ENCODE peak calls at places on chromosomes 7 and 10, in five cellular contexts. One of them, this sample, is unnamed.
A peak's percentile ranks its signal among the peaks of the same experiment; 100 is the strongest.

GRCh38 chr7:65475040-65475726 is 101.5 kb downstream of the ZNF92 start:
- DNase-seq in neural crest cell: no peak
- DNase-seq in IMR-90: no peak
- DNase-seq in activated CD8-positive, alpha-beta T cell treated with anti-CD3 and anti-CD28 coated beads for 36 hours: no peak
- DNase-seq in foreskin fibroblast: no peak
- DNase-seq in this sample: no peak

GRCh38 chr7:90345548-90346319 is 782 bp upstream of the GTPBP10 start:
- DNase-seq in neural crest cell: no peak
- DNase-seq in foreskin fibroblast: peak; percentile 31
- DNase-seq in IMR-90: peak; percentile 42
- DNase-seq in activated CD8-positive, alpha-beta T cell treated with anti-CD3 and anti-CD28 coated beads for 36 hours: peak; percentile 9
- DNase-seq in this sample: peak; percentile 25

GRCh38 chr7:36863901-36864701 is 139.8 kb upstream of the AOAH start:
- DNase-seq in foreskin fibroblast: no peak
- DNase-seq in activated CD8-positive, alpha-beta T cell treated with anti-CD3 and anti-CD28 coated beads for 36 hours: peak; percentile 34
- DNase-seq in IMR-90: no peak
- DNase-seq in neural crest cell: no peak
- DNase-seq in this sample: no peak

GRCh38 chr7:74379938-74380337 is 73.8 kb upstream of the GTF2IRD1 start:
- DNase-seq in IMR-90: no peak
- DNase-seq in neural crest cell: no peak
- DNase-seq in foreskin fibroblast: no peak
- DNase-seq in activated CD8-positive, alpha-beta T cell treated with anti-CD3 and anti-CD28 coated beads for 36 hours: no peak
- DNase-seq in this sample: no peak

GRCh38 chr7:105567821-105568220 is 13.5 kb downstream of the EFCAB10 start:
- DNase-seq in foreskin fibroblast: no peak
- DNase-seq in IMR-90: no peak
- DNase-seq in neural crest cell: no peak
- DNase-seq in activated CD8-positive, alpha-beta T cell treated with anti-CD3 and anti-CD28 coated beads for 36 hours: no peak
- DNase-seq in this sample: no peak

GRCh38 chr10:5511231-5511884 is 12.0 kb upstream of the CALML5 start:
- DNase-seq in activated CD8-positive, alpha-beta T cell treated with anti-CD3 and anti-CD28 coated beads for 36 hours: no peak
- DNase-seq in foreskin fibroblast: no peak
- DNase-seq in IMR-90: no peak
- DNase-seq in neural crest cell: no peak
- DNase-seq in this sample: no peak

GRCh38 chr7:25963733-25964132 is 188.3 kb upstream of the NFE2L3 start:
- DNase-seq in foreskin fibroblast: no peak
- DNase-seq in activated CD8-positive, alpha-beta T cell treated with anti-CD3 and anti-CD28 coated beads for 36 hours: no peak
- DNase-seq in neural crest cell: no peak
- DNase-seq in IMR-90: no peak
- DNase-seq in this sample: no peak

GRCh38 chr7:14309432-14309831 is 320.0 kb upstream of the ETV1 start:
- DNase-seq in activated CD8-positive, alpha-beta T cell treated with anti-CD3 and anti-CD28 coated beads for 36 hours: no peak
- DNase-seq in IMR-90: no peak
- DNase-seq in foreskin fibroblast: no peak
- DNase-seq in neural crest cell: no peak
- DNase-seq in this sample: no peak

GRCh38 chr10:54577682-54578081 is 223.3 kb downstream of the PCDH15 start:
- DNase-seq in activated CD8-positive, alpha-beta T cell treated with anti-CD3 and anti-CD28 coated beads for 36 hours: no peak
- DNase-seq in foreskin fibroblast: no peak
- DNase-seq in neural crest cell: no peak
- DNase-seq in IMR-90: no peak
- DNase-seq in this sample: no peak

GRCh38 chr7:25260862-25261454 is 32.7 kb upstream of the NPVF start:
- DNase-seq in foreskin fibroblast: peak; percentile 51
- DNase-seq in neural crest cell: no peak
- DNase-seq in IMR-90: peak; percentile 53
- DNase-seq in activated CD8-positive, alpha-beta T cell treated with anti-CD3 and anti-CD28 coated beads for 36 hours: peak; percentile 15
- DNase-seq in this sample: no peak

GRCh38 chr10:59508296-59508695 is 145.9 kb upstream of the FAM13C start:
- DNase-seq in IMR-90: peak; percentile 59
- DNase-seq in neural crest cell: no peak
- DNase-seq in foreskin fibroblast: no peak
- DNase-seq in activated CD8-positive, alpha-beta T cell treated with anti-CD3 and anti-CD28 coated beads for 36 hours: no peak
- DNase-seq in this sample: no peak

GRCh38 chr10:12308976-12309375 is 40.4 kb upstream of the CAMK1D start:
- DNase-seq in foreskin fibroblast: no peak
- DNase-seq in neural crest cell: no peak
- DNase-seq in IMR-90: no peak
- DNase-seq in activated CD8-positive, alpha-beta T cell treated with anti-CD3 and anti-CD28 coated beads for 36 hours: no peak
- DNase-seq in this sample: no peak

GRCh38 chr10:29530112-29530976 is 104.4 kb downstream of the SVIL start:
- DNase-seq in activated CD8-positive, alpha-beta T cell treated with anti-CD3 and anti-CD28 coated beads for 36 hours: no peak
- DNase-seq in IMR-90: no peak
- DNase-seq in foreskin fibroblast: no peak
- DNase-seq in neural crest cell: no peak
- DNase-seq in this sample: no peak

GRCh38 chr7:109343662-109344061 is 774.0 kb downstream of the DNAJB9 start:
- DNase-seq in activated CD8-positive, alpha-beta T cell treated with anti-CD3 and anti-CD28 coated beads for 36 hours: no peak
- DNase-seq in neural crest cell: no peak
- DNase-seq in IMR-90: no peak
- DNase-seq in foreskin fibroblast: no peak
- DNase-seq in this sample: no peak

GRCh38 chr7:16978358-16979244 is 96.8 kb upstream of the AGR3 start:
- DNase-seq in IMR-90: peak; percentile 88
- DNase-seq in activated CD8-positive, alpha-beta T cell treated with anti-CD3 and anti-CD28 coated beads for 36 hours: no peak
- DNase-seq in neural crest cell: no peak
- DNase-seq in foreskin fibroblast: peak; percentile 53
- DNase-seq in this sample: no peak

GRCh38 chr10:77801474-77802238 is 124.9 kb downstream of the DLG5 start:
- DNase-seq in neural crest cell: no peak
- DNase-seq in IMR-90: peak; percentile 52
- DNase-seq in activated CD8-positive, alpha-beta T cell treated with anti-CD3 and anti-CD28 coated beads for 36 hours: peak; percentile 89
- DNase-seq in foreskin fibroblast: peak; percentile 33
- DNase-seq in this sample: no peak

GRCh38 chr10:6213257-6213905 is 10.6 kb downstream of the PFKFB3 start:
- DNase-seq in activated CD8-positive, alpha-beta T cell treated with anti-CD3 and anti-CD28 coated beads for 36 hours: no peak
- DNase-seq in IMR-90: no peak
- DNase-seq in foreskin fibroblast: no peak
- DNase-seq in neural crest cell: no peak
- DNase-seq in this sample: no peak

GRCh38 chr7:150756858-150757257 is 19.6 kb downstream of the GIMAP5 start:
- DNase-seq in foreskin fibroblast: no peak
- DNase-seq in IMR-90: no peak
- DNase-seq in activated CD8-positive, alpha-beta T cell treated with anti-CD3 and anti-CD28 coated beads for 36 hours: no peak
- DNase-seq in neural crest cell: no peak
- DNase-seq in this sample: no peak

GRCh38 chr7:76303057-76303828 is 770 bp downstream of the HSPB1 start:
- DNase-seq in foreskin fibroblast: peak; percentile 91
- DNase-seq in IMR-90: peak; percentile 92
- DNase-seq in neural crest cell: peak; percentile 70
- DNase-seq in activated CD8-positive, alpha-beta T cell treated with anti-CD3 and anti-CD28 coated beads for 36 hours: peak; percentile 77
- DNase-seq in this sample: peak; percentile 87

GRCh38 chr7:67406941-67407340 is 410.3 kb downstream of the TYW1 start:
- DNase-seq in activated CD8-positive, alpha-beta T cell treated with anti-CD3 and anti-CD28 coated beads for 36 hours: no peak
- DNase-seq in IMR-90: no peak
- DNase-seq in neural crest cell: no peak
- DNase-seq in foreskin fibroblast: no peak
- DNase-seq in this sample: no peak

GRCh38 chr7:70416611-70417010 is 715.3 kb upstream of the GALNT17 start:
- DNase-seq in foreskin fibroblast: no peak
- DNase-seq in activated CD8-positive, alpha-beta T cell treated with anti-CD3 and anti-CD28 coated beads for 36 hours: no peak
- DNase-seq in IMR-90: no peak
- DNase-seq in neural crest cell: no peak
- DNase-seq in this sample: no peak

DNA sequence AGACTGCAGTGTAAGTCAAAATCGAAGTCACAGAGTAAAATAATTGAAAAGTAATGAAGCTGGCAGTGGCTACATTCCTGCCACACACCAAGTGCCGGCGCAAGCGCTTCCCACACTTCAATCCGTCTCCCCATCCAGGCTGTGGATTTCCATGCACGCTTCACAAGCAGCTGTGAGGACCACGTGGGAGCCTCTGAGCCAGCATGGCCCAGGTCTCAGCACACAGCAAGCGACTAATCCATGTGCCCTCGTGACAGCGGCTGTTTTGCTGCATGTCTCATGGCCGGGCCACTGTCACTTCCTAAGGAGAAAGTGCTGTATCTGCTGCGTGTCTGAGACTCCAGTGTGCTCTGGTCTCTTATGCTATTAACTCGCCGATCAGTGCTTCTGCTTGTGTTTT is 566.9 kb downstream of the DNAJB6 start:
- DNase-seq in neural crest cell: no peak
- DNase-seq in IMR-90: no peak
- DNase-seq in foreskin fibroblast: no peak
- DNase-seq in activated CD8-positive, alpha-beta T cell treated with anti-CD3 and anti-CD28 coated beads for 36 hours: no peak
- DNase-seq in this sample: no peak
- TF ChIP-seq CTCF in neural crest cell: no peak
- TF ChIP-seq CTCF in IMR-90: no peak
- TF ChIP-seq CTCF in foreskin fibroblast: no peak
- TF ChIP-seq CTCF in activated CD8-positive, alpha-beta T cell treated with anti-CD3 and anti-CD28 coated beads for 36 hours: no peak
- TF ChIP-seq CTCF in this sample: no peak

GRCh38 chr10:4343091-4343490 is 482.9 kb upstream of the AKR1E2 start:
- DNase-seq in IMR-90: no peak
- DNase-seq in neural crest cell: no peak
- DNase-seq in foreskin fibroblast: no peak
- DNase-seq in activated CD8-positive, alpha-beta T cell treated with anti-CD3 and anti-CD28 coated beads for 36 hours: no peak
- DNase-seq in this sample: no peak

GRCh38 chr10:4346257-4346656 is 479.8 kb upstream of the AKR1E2 start:
- DNase-seq in IMR-90: no peak
- DNase-seq in neural crest cell: no peak
- DNase-seq in activated CD8-positive, alpha-beta T cell treated with anti-CD3 and anti-CD28 coated beads for 36 hours: no peak
- DNase-seq in foreskin fibroblast: no peak
- DNase-seq in this sample: no peak

GRCh38 chr10:4343798-4344370 is 482.1 kb upstream of the AKR1E2 start:
- DNase-seq in neural crest cell: no peak
- DNase-seq in IMR-90: peak; percentile 35
- DNase-seq in activated CD8-positive, alpha-beta T cell treated with anti-CD3 and anti-CD28 coated beads for 36 hours: no peak
- DNase-seq in foreskin fibroblast: no peak
- DNase-seq in this sample: no peak

GRCh38 chr10:4345842-4346241 is 480.2 kb upstream of the AKR1E2 start:
- DNase-seq in foreskin fibroblast: no peak
- DNase-seq in neural crest cell: no peak
- DNase-seq in activated CD8-positive, alpha-beta T cell treated with anti-CD3 and anti-CD28 coated beads for 36 hours: no peak
- DNase-seq in IMR-90: peak; percentile 32
- DNase-seq in this sample: no peak

DNA sequence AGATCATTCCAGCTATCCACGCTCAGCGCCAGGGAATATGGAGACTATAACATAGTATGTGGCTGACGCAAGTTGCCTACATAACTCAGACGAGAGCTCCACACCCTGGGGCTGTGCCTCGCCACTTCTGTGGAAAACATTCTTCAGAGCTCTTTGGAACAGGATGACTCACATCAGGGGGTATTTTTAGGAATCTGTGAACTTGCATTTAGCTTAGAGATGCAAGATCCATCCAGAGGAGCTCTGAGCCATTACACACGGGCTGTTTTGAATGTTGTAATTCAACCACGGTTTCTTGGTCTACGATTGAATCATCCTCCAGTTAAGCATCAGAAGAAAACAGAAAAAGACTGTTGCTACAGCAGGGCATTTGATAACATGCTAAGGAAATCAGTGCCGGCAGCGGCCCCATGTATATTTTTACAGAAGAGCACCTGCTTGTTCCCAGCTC is 481.4 kb upstream of the AKR1E2 start:
- DNase-seq in activated CD8-positive, alpha-beta T cell treated with anti-CD3 and anti-CD28 coated beads for 36 hours: peak; percentile 18
- DNase-seq in foreskin fibroblast: peak; percentile 99
- DNase-seq in IMR-90: peak; percentile 100
- DNase-seq in neural crest cell: no peak
- DNase-seq in this sample: no peak
- TF ChIP-seq CTCF in activated CD8-positive, alpha-beta T cell treated with anti-CD3 and anti-CD28 coated beads for 36 hours: no peak
- TF ChIP-seq CTCF in foreskin fibroblast: peak; percentile 25
- TF ChIP-seq CTCF in IMR-90: peak; percentile 30
- TF ChIP-seq CTCF in neural crest cell: no peak
- TF ChIP-seq CTCF in this sample: no peak

GRCh38 chr10:42975558-42976352 is 101.1 kb upstream of the RET start:
- DNase-seq in activated CD8-positive, alpha-beta T cell treated with anti-CD3 and anti-CD28 coated beads for 36 hours: no peak
- DNase-seq in foreskin fibroblast: no peak
- DNase-seq in IMR-90: no peak
- DNase-seq in neural crest cell: no peak
- DNase-seq in this sample: no peak
- TF ChIP-seq CTCF in activated CD8-positive, alpha-beta T cell treated with anti-CD3 and anti-CD28 coated beads for 36 hours: no peak
- TF ChIP-seq CTCF in foreskin fibroblast: no peak
- TF ChIP-seq CTCF in IMR-90: no peak
- TF ChIP-seq CTCF in neural crest cell: no peak
- TF ChIP-seq CTCF in this sample: no peak

GRCh38 chr7:102874166-102874829 is 38.5 kb upstream of the LRRC17 start:
- DNase-seq in IMR-90: peak; percentile 94
- DNase-seq in neural crest cell: no peak
- DNase-seq in foreskin fibroblast: peak; percentile 77
- DNase-seq in activated CD8-positive, alpha-beta T cell treated with anti-CD3 and anti-CD28 coated beads for 36 hours: peak; percentile 54
- DNase-seq in this sample: peak; percentile 44

GRCh38 chr7:102872460-102872859 is 40.3 kb upstream of the LRRC17 start:
- DNase-seq in neural crest cell: no peak
- DNase-seq in foreskin fibroblast: peak; percentile 86
- DNase-seq in IMR-90: peak; percentile 98
- DNase-seq in activated CD8-positive, alpha-beta T cell treated with anti-CD3 and anti-CD28 coated beads for 36 hours: no peak
- DNase-seq in this sample: no peak

GRCh38 chr7:102873470-102874165 is 39.2 kb upstream of the LRRC17 start:
- DNase-seq in IMR-90: no peak
- DNase-seq in neural crest cell: no peak
- DNase-seq in activated CD8-positive, alpha-beta T cell treated with anti-CD3 and anti-CD28 coated beads for 36 hours: no peak
- DNase-seq in foreskin fibroblast: no peak
- DNase-seq in this sample: no peak

GRCh38 chr7:102874966-102875365 is 37.8 kb upstream of the LRRC17 start:
- DNase-seq in IMR-90: no peak
- DNase-seq in foreskin fibroblast: no peak
- DNase-seq in neural crest cell: no peak
- DNase-seq in activated CD8-positive, alpha-beta T cell treated with anti-CD3 and anti-CD28 coated beads for 36 hours: no peak
- DNase-seq in this sample: no peak

DNA sequence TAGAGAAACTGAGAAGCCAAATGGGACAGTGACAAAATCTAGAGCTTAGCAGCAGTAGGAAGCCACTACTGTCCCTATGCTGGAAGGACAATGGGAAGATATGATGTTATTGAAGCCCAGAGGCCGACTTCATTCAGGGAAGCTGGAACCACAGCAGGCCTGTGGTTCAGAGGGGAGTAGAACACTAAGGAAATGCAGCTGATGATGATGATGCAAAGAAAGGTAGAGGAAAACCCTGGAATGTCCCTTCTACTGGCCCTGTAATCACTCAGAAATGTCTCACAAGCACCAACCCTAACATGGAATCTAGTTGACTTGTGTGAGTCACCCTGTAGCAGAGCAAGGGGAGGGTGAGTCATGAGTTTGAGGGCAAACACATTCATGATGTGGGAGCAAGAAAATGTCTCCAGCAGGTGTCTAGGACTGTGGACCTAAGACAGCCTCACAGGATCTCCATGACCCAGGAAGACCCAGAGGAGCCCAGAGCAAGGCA is 37.1 kb upstream of the LRRC17 start:
- DNase-seq in neural crest cell: no peak
- DNase-seq in activated CD8-positive, alpha-beta T cell treated with anti-CD3 and anti-CD28 coated beads for 36 hours: peak; percentile 55
- DNase-seq in foreskin fibroblast: peak; percentile 98
- DNase-seq in IMR-90: peak; percentile 100
- DNase-seq in this sample: no peak
- TF ChIP-seq CTCF in neural crest cell: no peak
- TF ChIP-seq CTCF in activated CD8-positive, alpha-beta T cell treated with anti-CD3 and anti-CD28 coated beads for 36 hours: no peak
- TF ChIP-seq CTCF in foreskin fibroblast: no peak
- TF ChIP-seq CTCF in IMR-90: peak; percentile 16
- TF ChIP-seq CTCF in this sample: no peak

This sample was measured in GM13976.